ENCODE peak calls at places on chromosomes 5 and 9, in seven cellular contexts. One of them, this sample, is unnamed.

GRCh38 chr9:127132921-127133647 is 10.6 kb upstream of the ANGPTL2 start:
- DNase-seq in GM12878: no peak
- DNase-seq in K562: no peak
- DNase-seq in SK-N-SH: no peak
- DNase-seq in H1: no peak
- DNase-seq in GM12891: no peak
- DNase-seq in HepG2: no peak
- DNase-seq in this sample: no peak

GRCh38 chr5:41728281-41728680 is 141.9 kb downstream of the OXCT1 start:
- DNase-seq in SK-N-SH: no peak
- DNase-seq in GM12891: no peak
- DNase-seq in K562: no peak
- DNase-seq in GM12878: no peak
- DNase-seq in HepG2: no peak
- DNase-seq in H1: no peak
- DNase-seq in this sample: no peak

GRCh38 chr5:131163315-131164119 is 1.5 kb downstream of the HINT1 start:
- DNase-seq in GM12878: no peak
- DNase-seq in H1: no peak
- DNase-seq in HepG2: peak
- DNase-seq in GM12891: no peak
- DNase-seq in K562: no peak
- DNase-seq in SK-N-SH: no peak
- DNase-seq in this sample: no peak

GRCh38 chr5:10471672-10472071 is 30.0 kb downstream of the ROPN1L start:
- DNase-seq in HepG2: no peak
- DNase-seq in GM12878: no peak
- DNase-seq in K562: no peak
- DNase-seq in SK-N-SH: no peak
- DNase-seq in GM12891: no peak
- DNase-seq in H1: no peak
- DNase-seq in this sample: no peak

GRCh38 chr5:171495122-171495700 is 75.8 kb downstream of the FGF18 start:
- DNase-seq in H1: no peak
- DNase-seq in GM12891: no peak
- DNase-seq in K562: no peak
- DNase-seq in HepG2: no peak
- DNase-seq in GM12878: no peak
- DNase-seq in SK-N-SH: no peak
- DNase-seq in this sample: no peak

GRCh38 chr5:75286211-75286773 is 49.6 kb upstream of the ANKRD31 start:
- DNase-seq in K562: no peak
- DNase-seq in GM12878: no peak
- DNase-seq in SK-N-SH: no peak
- DNase-seq in H1: no peak
- DNase-seq in GM12891: no peak
- DNase-seq in HepG2: no peak
- DNase-seq in this sample: no peak

GRCh38 chr5:154851351-154851750 is 948 bp upstream of the FAXDC2 start:
- DNase-seq in H1: no peak
- DNase-seq in GM12878: no peak
- DNase-seq in HepG2: no peak
- DNase-seq in SK-N-SH: no peak
- DNase-seq in GM12891: no peak
- DNase-seq in K562: no peak
- DNase-seq in this sample: no peak

GRCh38 chr5:81768960-81769452 is 18.1 kb upstream of the SSBP2 start:
- DNase-seq in SK-N-SH: no peak
- DNase-seq in K562: no peak
- DNase-seq in GM12891: no peak
- DNase-seq in GM12878: no peak
- DNase-seq in HepG2: peak
- DNase-seq in H1: no peak
- DNase-seq in this sample: no peak

GRCh38 chr5:167284491-167284890 is 1007.0 kb upstream of the WWC1 start:
- DNase-seq in H1: no peak
- DNase-seq in GM12891: no peak
- DNase-seq in SK-N-SH: no peak
- DNase-seq in K562: no peak
- DNase-seq in HepG2: no peak
- DNase-seq in GM12878: no peak
- DNase-seq in this sample: no peak

GRCh38 chr9:81113408-81114124 is 575.8 kb downstream of the TLE1 start:
- DNase-seq in H1: no peak
- DNase-seq in SK-N-SH: no peak
- DNase-seq in GM12891: no peak
- DNase-seq in HepG2: no peak
- DNase-seq in GM12878: no peak
- DNase-seq in K562: no peak
- DNase-seq in this sample: no peak

GRCh38 chr9:19533373-19533772 is 124.6 kb downstream of the ACER2 start:
- DNase-seq in SK-N-SH: no peak
- DNase-seq in GM12891: no peak
- DNase-seq in GM12878: no peak
- DNase-seq in K562: no peak
- DNase-seq in H1: no peak
- DNase-seq in HepG2: no peak
- DNase-seq in this sample: no peak

GRCh38 chr5:9233712-9234111 is 312.2 kb downstream of the SEMA5A start:
- DNase-seq in SK-N-SH: no peak
- DNase-seq in GM12878: no peak
- DNase-seq in K562: no peak
- DNase-seq in H1: no peak
- DNase-seq in HepG2: no peak
- DNase-seq in GM12891: no peak
- DNase-seq in this sample: no peak

GRCh38 chr9:85421641-85422040 is 320.1 kb downstream of the AGTPBP1 start:
- DNase-seq in HepG2: no peak
- DNase-seq in GM12891: no peak
- DNase-seq in SK-N-SH: no peak
- DNase-seq in K562: no peak
- DNase-seq in GM12878: no peak
- DNase-seq in H1: no peak
- DNase-seq in this sample: no peak

GRCh38 chr9:124019771-124020519 is 8.4 kb downstream of the LHX2 start:
- DNase-seq in HepG2: no peak
- DNase-seq in K562: no peak
- DNase-seq in H1: no peak
- DNase-seq in GM12891: no peak
- DNase-seq in GM12878: no peak
- DNase-seq in SK-N-SH: no peak
- DNase-seq in this sample: no peak

GRCh38 chr5:93189707-93190120 is 391.3 kb downstream of the NR2F1-AS1 start:
- DNase-seq in K562: no peak
- DNase-seq in GM12891: no peak
- DNase-seq in GM12878: no peak
- DNase-seq in SK-N-SH: no peak
- DNase-seq in H1: no peak
- DNase-seq in HepG2: peak
- DNase-seq in this sample: no peak

GRCh38 chr9:78280982-78281668 is 15.8 kb upstream of the PSAT1 start:
- DNase-seq in GM12878: no peak
- DNase-seq in SK-N-SH: peak
- DNase-seq in GM12891: no peak
- DNase-seq in H1: no peak
- DNase-seq in K562: no peak
- DNase-seq in HepG2: peak
- DNase-seq in this sample: no peak

GRCh38 chr9:106929471-106930198 is 66.7 kb downstream of the ZNF462 start:
- DNase-seq in K562: no peak
- DNase-seq in H1: no peak
- DNase-seq in SK-N-SH: no peak
- DNase-seq in GM12891: no peak
- DNase-seq in GM12878: no peak
- DNase-seq in HepG2: no peak
- DNase-seq in this sample: no peak

GRCh38 chr5:120479066-120479465 is 15.0 kb downstream of the PRR16 start:
- DNase-seq in HepG2: no peak
- DNase-seq in GM12878: no peak
- DNase-seq in K562: no peak
- DNase-seq in GM12891: no peak
- DNase-seq in H1: no peak
- DNase-seq in SK-N-SH: no peak
- DNase-seq in this sample: no peak

GRCh38 chr5:170745481-170746061 is 38.0 kb upstream of the GABRP start:
- DNase-seq in GM12878: no peak
- DNase-seq in H1: peak
- DNase-seq in K562: no peak
- DNase-seq in SK-N-SH: peak
- DNase-seq in HepG2: no peak
- DNase-seq in GM12891: no peak
- DNase-seq in this sample: no peak

GRCh38 chr9:136018257-136019031 is 57.3 kb upstream of the UBAC1 start:
- DNase-seq in K562: no peak
- DNase-seq in GM12891: no peak
- DNase-seq in HepG2: no peak
- DNase-seq in SK-N-SH: peak
- DNase-seq in GM12878: no peak
- DNase-seq in H1: no peak
- DNase-seq in this sample: no peak

GRCh38 chr5:61280205-61280604 is 51.9 kb upstream of the ZSWIM6 start:
- DNase-seq in H1: no peak
- DNase-seq in SK-N-SH: no peak
- DNase-seq in GM12891: no peak
- DNase-seq in GM12878: no peak
- DNase-seq in K562: no peak
- DNase-seq in HepG2: no peak
- DNase-seq in this sample: no peak

GRCh38 chr5:31626604-31627234 is 12.2 kb upstream of the PDZD2 start:
- DNase-seq in GM12878: no peak
- DNase-seq in HepG2: no peak
- DNase-seq in SK-N-SH: no peak
- DNase-seq in GM12891: no peak
- DNase-seq in H1: no peak
- DNase-seq in K562: no peak
- DNase-seq in this sample: no peak

GRCh38 chr9:131039129-131039954 is 30.4 kb downstream of the LAMC3 start:
- DNase-seq in H1: no peak
- DNase-seq in GM12891: no peak
- DNase-seq in HepG2: no peak
- DNase-seq in K562: peak
- DNase-seq in SK-N-SH: no peak
- DNase-seq in GM12878: no peak
- DNase-seq in this sample: no peak

GRCh38 chr5:179180921-179181645 is 120.9 kb downstream of the ZNF354C start:
- DNase-seq in GM12891: no peak
- DNase-seq in SK-N-SH: no peak
- DNase-seq in HepG2: no peak
- DNase-seq in K562: no peak
- DNase-seq in H1: no peak
- DNase-seq in GM12878: no peak
- DNase-seq in this sample: no peak

GRCh38 chr5:35908814-35909213 is 29.6 kb downstream of the CAPSL start:
- DNase-seq in SK-N-SH: peak
- DNase-seq in K562: no peak
- DNase-seq in HepG2: no peak
- DNase-seq in GM12878: no peak
- DNase-seq in GM12891: no peak
- DNase-seq in H1: no peak
- DNase-seq in this sample: no peak

GRCh38 chr9:108775901-108776306 is 79.9 kb downstream of the ACTL7B start:
- DNase-seq in GM12878: no peak
- DNase-seq in SK-N-SH: no peak
- DNase-seq in HepG2: peak
- DNase-seq in GM12891: no peak
- DNase-seq in K562: no peak
- DNase-seq in H1: no peak
- DNase-seq in this sample: no peak
- TF ChIP-seq TAF1 in GM12878: no peak
- TF ChIP-seq TAF1 in SK-N-SH: no peak
- TF ChIP-seq TAF1 in HepG2: no peak
- TF ChIP-seq TAF1 in GM12891: no peak
- TF ChIP-seq TAF1 in K562: no peak
- TF ChIP-seq TAF1 in H1: no peak
- TF ChIP-seq TAF1 in this sample: no peak

GRCh38 chr5:50441479-50441815 is 359 bp upstream of the EMB start:
- DNase-seq in K562: no peak
- DNase-seq in HepG2: no peak
- DNase-seq in SK-N-SH: no peak
- DNase-seq in H1: no peak
- DNase-seq in GM12891: no peak
- DNase-seq in GM12878: no peak
- DNase-seq in this sample: no peak
- TF ChIP-seq TAF1 in K562: no peak
- TF ChIP-seq TAF1 in HepG2: no peak
- TF ChIP-seq TAF1 in SK-N-SH: no peak
- TF ChIP-seq TAF1 in H1: no peak
- TF ChIP-seq TAF1 in GM12891: no peak
- TF ChIP-seq TAF1 in GM12878: no peak
- TF ChIP-seq TAF1 in this sample: no peak

GRCh38 chr9:94606641-94607339 is 13.2 kb upstream of the FBP2 start:
- DNase-seq in K562: no peak
- DNase-seq in H1: no peak
- DNase-seq in GM12878: no peak
- DNase-seq in SK-N-SH: no peak
- DNase-seq in GM12891: peak
- DNase-seq in HepG2: peak
- DNase-seq in this sample: no peak
- TF ChIP-seq TAF1 in K562: no peak
- TF ChIP-seq TAF1 in H1: no peak
- TF ChIP-seq TAF1 in GM12878: no peak
- TF ChIP-seq TAF1 in SK-N-SH: no peak
- TF ChIP-seq TAF1 in GM12891: no peak
- TF ChIP-seq TAF1 in HepG2: no peak
- TF ChIP-seq TAF1 in this sample: no peak

GRCh38 chr9:92175441-92175840 is 60.2 kb upstream of the SPTLC1 start:
- DNase-seq in H1: no peak
- DNase-seq in SK-N-SH: no peak
- DNase-seq in GM12878: no peak
- DNase-seq in GM12891: no peak
- DNase-seq in HepG2: no peak
- DNase-seq in K562: no peak
- DNase-seq in this sample: no peak
- TF ChIP-seq TAF1 in H1: no peak
- TF ChIP-seq TAF1 in SK-N-SH: no peak
- TF ChIP-seq TAF1 in GM12878: no peak
- TF ChIP-seq TAF1 in GM12891: no peak
- TF ChIP-seq TAF1 in HepG2: no peak
- TF ChIP-seq TAF1 in K562: no peak
- TF ChIP-seq TAF1 in this sample: no peak

DNA sequence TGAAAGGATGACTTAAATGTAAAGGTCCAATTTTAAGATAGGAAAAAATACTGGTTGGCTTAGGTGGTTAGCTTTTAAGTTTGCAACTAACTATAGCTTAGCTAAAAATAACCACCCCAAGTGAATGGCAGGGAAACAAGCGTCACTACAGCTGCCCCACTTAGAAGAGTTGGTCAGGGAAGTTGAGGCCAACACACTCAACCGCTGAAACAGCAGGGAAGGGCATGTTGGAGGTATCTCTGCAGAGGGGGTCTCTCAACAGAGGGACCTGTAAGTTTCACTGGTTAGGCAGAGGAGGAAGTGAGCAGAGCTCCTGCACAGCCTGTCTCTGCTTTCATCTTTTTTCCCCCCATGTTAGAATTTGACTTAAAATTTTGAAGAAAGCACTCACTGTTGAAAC is 75.3 kb downstream of the LHFPL2 start:
- DNase-seq in SK-N-SH: no peak
- DNase-seq in HepG2: no peak
- DNase-seq in H1: no peak
- DNase-seq in GM12891: no peak
- DNase-seq in K562: no peak
- DNase-seq in GM12878: peak
- DNase-seq in this sample: no peak
- TF ChIP-seq TAF1 in SK-N-SH: no peak
- TF ChIP-seq TAF1 in HepG2: no peak
- TF ChIP-seq TAF1 in H1: no peak
- TF ChIP-seq TAF1 in GM12891: no peak
- TF ChIP-seq TAF1 in K562: no peak
- TF ChIP-seq TAF1 in GM12878: peak
- TF ChIP-seq TAF1 in this sample: no peak

GRCh38 chr9:120337131-120337530 is 242.8 kb downstream of the CDK5RAP2 start:
- DNase-seq in SK-N-SH: no peak
- DNase-seq in H1: no peak
- DNase-seq in HepG2: no peak
- DNase-seq in GM12878: no peak
- DNase-seq in GM12891: no peak
- DNase-seq in K562: no peak
- DNase-seq in this sample: no peak
- TF ChIP-seq TAF1 in SK-N-SH: no peak
- TF ChIP-seq TAF1 in H1: no peak
- TF ChIP-seq TAF1 in HepG2: no peak
- TF ChIP-seq TAF1 in GM12878: no peak
- TF ChIP-seq TAF1 in GM12891: no peak
- TF ChIP-seq TAF1 in K562: no peak
- TF ChIP-seq TAF1 in this sample: no peak

This sample was measured in GM12892.